ENCODE peak calls at places on chromosomes 6 and 20, in four cellular contexts. One of them, this sample, is unnamed.

GRCh38 chr20:35387334-35387733 is 24.4 kb downstream of the UQCC1 start:
- ATAC-seq in left lung: peak; percentile 53
- ATAC-seq in natural killer cell: no peak
- ATAC-seq in aorta: no peak
- ATAC-seq in this sample: no peak

GRCh38 chr20:34956041-34956458 is 382 bp downstream of the MYH7B start:
- ATAC-seq in left lung: no peak
- ATAC-seq in natural killer cell: no peak
- ATAC-seq in aorta: no peak
- ATAC-seq in this sample: no peak

GRCh38 chr6:147559016-147559415 is 50.5 kb downstream of the SAMD5 start:
- ATAC-seq in left lung: peak; percentile 29
- ATAC-seq in natural killer cell: no peak
- ATAC-seq in aorta: no peak
- ATAC-seq in this sample: no peak

GRCh38 chr6:159036673-159037072 is 8.1 kb downstream of the TAGAP start:
- ATAC-seq in left lung: no peak
- ATAC-seq in natural killer cell: peak; percentile 43
- ATAC-seq in aorta: no peak
- ATAC-seq in this sample: no peak

GRCh38 chr6:2831392-2831791 is 10.3 kb downstream of the SERPINB1 start:
- ATAC-seq in left lung: no peak
- ATAC-seq in natural killer cell: no peak
- ATAC-seq in aorta: no peak
- ATAC-seq in this sample: peak; percentile 51

GRCh38 chr6:29826271-29826670 is 1.4 kb upstream of the HLA-G start:
- ATAC-seq in left lung: peak; percentile 72
- ATAC-seq in natural killer cell: no peak
- ATAC-seq in aorta: no peak
- ATAC-seq in this sample: no peak

GRCh38 chr6:56169366-56169765 is 78.0 kb downstream of the COL21A1 start:
- ATAC-seq in left lung: no peak
- ATAC-seq in natural killer cell: no peak
- ATAC-seq in aorta: no peak
- ATAC-seq in this sample: no peak

GRCh38 chr6:148999921-149000589 is 253.2 kb downstream of the UST start:
- ATAC-seq in left lung: peak; percentile 88
- ATAC-seq in natural killer cell: peak; percentile 43
- ATAC-seq in aorta: peak; percentile 80
- ATAC-seq in this sample: peak; percentile 22

GRCh38 chr6:52160468-52161104 is 25.6 kb upstream of the IL17A start:
- ATAC-seq in left lung: no peak
- ATAC-seq in natural killer cell: no peak
- ATAC-seq in aorta: no peak
- ATAC-seq in this sample: no peak

GRCh38 chr6:4351857-4352669 is 216.7 kb upstream of the ECI2 start:
- ATAC-seq in left lung: peak; percentile 68
- ATAC-seq in natural killer cell: no peak
- ATAC-seq in aorta: peak; percentile 73
- ATAC-seq in this sample: peak; percentile 61

GRCh38 chr20:56316483-56316882 is 42.3 kb upstream of the FAM210B start:
- ATAC-seq in left lung: no peak
- ATAC-seq in natural killer cell: no peak
- ATAC-seq in aorta: no peak
- ATAC-seq in this sample: no peak

GRCh38 chr6:3561745-3562144 is 104.9 kb upstream of the SLC22A23 start:
- ATAC-seq in left lung: no peak
- ATAC-seq in natural killer cell: no peak
- ATAC-seq in aorta: peak; percentile 63
- ATAC-seq in this sample: no peak

GRCh38 chr20:57695940-57696339 is 13.9 kb downstream of the PMEPA1 start:
- ATAC-seq in left lung: no peak
- ATAC-seq in natural killer cell: no peak
- ATAC-seq in aorta: no peak
- ATAC-seq in this sample: no peak

GRCh38 chr6:111730835-111731234 is 125.2 kb upstream of the TRAF3IP2 start:
- ATAC-seq in left lung: no peak
- ATAC-seq in natural killer cell: no peak
- ATAC-seq in aorta: peak; percentile 55
- ATAC-seq in this sample: no peak

GRCh38 chr6:67535946-67536345 is 1099.1 kb upstream of the ADGRB3 start:
- ATAC-seq in left lung: no peak
- ATAC-seq in natural killer cell: no peak
- ATAC-seq in aorta: no peak
- ATAC-seq in this sample: no peak